ENCODE peak calls at places on chromosomes 7 and 10, in four cellular contexts. C is K562, J is H1, Y is HepG2. Z is an unnamed sample.

GRCh38 chr10:46033602-46034011 is 3.2 kb upstream of the NCOA4 start:
- DNase-seq in C (peak), J (no peak), Y (peak), Z (no peak)

GRCh38 chr10:73742454-73742734 is 1.8 kb upstream of the SEC24C start:
- DNase-seq in C (no peak), J (no peak), Y (no peak), Z (no peak)

GRCh38 chr10:80485410-80486135 is 31.5 kb downstream of the TSPAN14 start:
- DNase-seq in C (no peak), J (no peak), Y (no peak), Z (no peak)

GRCh38 chr7:1530946-1531262 is 402 bp downstream of the MAFK start:
- DNase-seq in C (no peak), J (no peak), Y (no peak), Z (no peak)

GRCh38 chr10:29297678-29298077 is 8.8 kb downstream of the LYZL1 start:
- DNase-seq in C (no peak), J (no peak), Y (no peak), Z (peak)

GRCh38 chr10:93379366-93380042 is 102.6 kb downstream of the MYOF start:
- DNase-seq in C (no peak), J (no peak), Y (no peak), Z (no peak)

GRCh38 chr7:135335628-135336139 is 102.0 kb downstream of the STRA8 start:
- DNase-seq in C (peak), J (peak), Y (peak), Z (peak)

GRCh38 chr7:150970424-150970823 is 7.7 kb downstream of the KCNH2 start:
- DNase-seq in C (no peak), J (no peak), Y (no peak), Z (no peak)

GRCh38 chr7:21771906-21772610 is 173.6 kb downstream of the CDCA7L start:
- DNase-seq in C (peak), J (no peak), Y (no peak), Z (no peak)

GRCh38 chr7:127792528-127793342 is 140.7 kb downstream of the SND1 start:
- DNase-seq in C (peak), J (peak), Y (peak), Z (no peak)

GRCh38 chr7:151978616-151979015 is 22.4 kb downstream of the GALNTL5 start:
- DNase-seq in C (no peak), J (no peak), Y (no peak), Z (no peak)

GRCh38 chr10:21506351-21506750 is 19.1 kb downstream of the SKIDA1 start:
- DNase-seq in C (no peak), J (no peak), Y (no peak), Z (no peak)

GRCh38 chr10:59649606-59650346 is 59.9 kb downstream of the SLC16A9 start:
- DNase-seq in C (no peak), J (no peak), Y (no peak), Z (no peak)

GRCh38 chr10:29386347-29386999 is 97.6 kb downstream of the LYZL1 start:
- DNase-seq in C (peak), J (no peak), Y (peak), Z (no peak)

GRCh38 chr10:69220510-69220909 is 378 bp downstream of the HKDC1 start:
- DNase-seq in C (no peak), J (no peak), Y (peak), Z (no peak)

GRCh38 chr7:43260980-43261878 is 148.8 kb downstream of the HECW1 start:
- DNase-seq in C (peak), J (peak), Y (peak), Z (peak)

GRCh38 chr10:110568055-110568735 is 700 bp downstream of the SMC3 start:
- DNase-seq in C (peak), J (no peak), Y (peak), Z (no peak)

GRCh38 chr7:151167197-151167911 is at the start of gene GBX1:
- DNase-seq in C (peak), J (peak), Y (no peak), Z (no peak)

GRCh38 chr10:132699411-132700167 is 86.4 kb downstream of the NKX6-2 start:
- DNase-seq in C (no peak), J (no peak), Y (no peak), Z (no peak)

GRCh38 chr7:779480-779879 is 52.4 kb upstream of the PRKAR1B start:
- DNase-seq in C (no peak), J (no peak), Y (no peak), Z (no peak)

GRCh38 chr7:146129997-146130396 is 13.4 kb downstream of the CNTNAP2 start:
- DNase-seq in C (no peak), J (no peak), Y (no peak), Z (no peak)

GRCh38 chr7:146123715-146124114 is 7.1 kb downstream of the CNTNAP2 start:
- DNase-seq in C (no peak), J (no peak), Y (no peak), Z (no peak)

GRCh38 chr7:146131701-146132100 is 15.1 kb downstream of the CNTNAP2 start:
- DNase-seq in C (no peak), J (no peak), Y (no peak), Z (no peak)

GRCh38 chr7:146126767-146127509 is 10.3 kb downstream of the CNTNAP2 start:
- DNase-seq in C (no peak), J (no peak), Y (no peak), Z (no peak)

DNA sequence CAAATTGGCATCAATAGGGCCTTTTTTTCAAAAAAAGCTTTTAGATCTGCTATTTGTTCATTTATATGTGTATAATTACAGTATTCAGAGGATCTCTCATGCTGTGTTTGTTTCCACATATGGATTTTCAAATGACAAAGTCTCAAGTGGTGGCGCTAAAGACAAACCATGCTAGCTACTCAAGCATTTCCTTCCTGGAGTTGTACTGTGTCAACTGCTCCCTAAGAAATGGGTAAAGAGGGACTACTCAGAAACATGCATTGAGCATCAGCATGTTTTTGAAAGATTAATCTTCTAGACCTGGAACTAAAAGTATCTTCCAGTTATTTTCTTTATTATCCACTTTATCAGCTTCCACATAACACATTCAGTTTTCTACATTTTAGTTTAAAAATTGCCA is 12.7 kb downstream of the CNTNAP2 start:
- DNase-seq in C (no peak), J (no peak), Y (no peak), Z (no peak)
- TF ChIP-seq SRF in C (no peak), J (no peak), Y (no peak), Z (no peak)

DNA sequence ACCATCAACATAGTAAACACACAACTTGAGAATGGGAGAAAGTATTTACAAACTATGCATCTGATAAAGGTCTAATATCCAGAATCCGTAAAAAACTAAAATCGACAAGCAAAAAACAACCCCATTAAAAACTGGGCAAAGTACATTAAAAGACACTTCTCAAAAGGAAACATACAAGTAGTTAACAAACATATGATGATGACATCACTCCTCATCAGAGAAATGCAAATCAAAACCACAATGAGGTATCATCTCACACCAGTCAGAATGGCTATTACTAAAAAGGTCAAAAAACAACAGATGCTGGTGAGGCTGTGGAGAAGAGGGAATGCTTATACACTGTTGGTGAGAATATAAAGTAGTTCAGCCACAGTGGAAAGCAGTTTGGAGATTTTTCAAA is 125.1 kb downstream of the TFPI2 start:
- DNase-seq in C (no peak), J (no peak), Y (no peak), Z (no peak)
- TF ChIP-seq FOSL1 in C (no peak), J (no peak), Y (no peak), Z (no peak)

GRCh38 chr7:44889096-44889775 is 3.9 kb upstream of the PURB start:
- DNase-seq in C (no peak), J (no peak), Y (no peak), Z (no peak)

GRCh38 chr7:44894881-44895600 is 9.7 kb upstream of the PURB start:
- DNase-seq in C (no peak), J (no peak), Y (no peak), Z (no peak)

GRCh38 chr7:44893710-44894135 is 8.4 kb upstream of the PURB start:
- DNase-seq in C (no peak), J (no peak), Y (no peak), Z (no peak)

GRCh38 chr7:44891372-44891771 is 6.0 kb upstream of the PURB start:
- DNase-seq in C (no peak), J (no peak), Y (no peak), Z (no peak)

DNA sequence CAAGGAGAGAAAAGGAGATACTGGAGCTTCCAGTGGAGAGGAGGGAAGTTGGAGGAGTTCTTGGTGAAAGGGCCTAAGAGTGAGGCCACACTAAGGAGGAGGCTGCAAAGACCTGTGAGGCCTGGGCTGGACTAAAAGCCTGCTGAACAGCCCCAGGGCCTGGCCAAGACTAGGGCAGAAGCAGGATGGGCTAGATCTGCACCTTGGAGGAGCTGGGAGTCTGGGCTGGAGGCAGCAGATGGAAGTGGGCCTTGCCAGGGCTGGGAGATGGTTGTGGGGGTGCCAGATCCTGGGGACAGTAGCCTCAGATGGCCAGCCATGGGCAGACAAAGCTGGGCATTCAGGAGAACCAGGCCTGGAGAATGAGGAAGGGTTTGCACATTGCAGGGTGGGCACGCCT is 6.5 kb upstream of the PURB start:
- DNase-seq in C (no peak), J (no peak), Y (no peak), Z (no peak)
- H3K27ac ChIP-seq in C (no peak), J (no peak), Y (no peak), Z (no peak)

DNA sequence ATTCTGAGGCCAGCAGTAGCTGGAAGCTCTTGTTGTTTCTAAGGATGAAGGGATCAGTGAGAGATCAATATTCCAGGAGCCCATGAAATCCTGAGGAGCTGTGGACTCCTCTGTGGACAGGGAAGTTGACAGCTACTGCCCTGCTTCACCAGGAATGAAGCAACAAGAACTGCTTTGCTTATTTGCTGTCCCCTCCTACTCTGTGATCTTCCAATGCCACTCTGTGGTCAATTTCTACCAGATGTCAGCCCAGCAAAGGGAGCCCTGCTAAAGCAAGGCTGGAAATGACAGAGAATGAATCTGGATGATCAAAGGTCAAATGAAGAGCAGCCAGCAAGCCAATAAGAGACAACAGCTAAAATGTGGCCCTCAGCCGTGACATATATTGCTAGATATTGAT is 227.5 kb upstream of the CHRM2 start:
- DNase-seq in C (no peak), J (no peak), Y (no peak), Z (no peak)
- TF ChIP-seq SRF in C (no peak), J (no peak), Y (no peak), Z (no peak)